ENCODE peak calls at places on chromosomes 16 and 17, in ten cellular contexts. C is astrocyte; T is heart left ventricle; V is endothelial cell; U is activated T-cell treated with anti-CD3 and anti-CD28 coated beads, Interleukin-2, amount 50 U/mL, for 72 hours; F is upper lobe of right lung; G is cardiac muscle cell; M is testis; D is trophoblast cell; S is GM13976. E is an unnamed sample.

GRCh38 chr17:7912927-7913524 is 3.1 kb downstream of the RNF227 start:
- DNase-seq in C (peak), T (no peak), V (peak), U (peak), F (no peak), G (peak), M (peak), D (peak), S (peak), E (peak)

GRCh38 chr17:9658593-9659211 is 13.4 kb downstream of the USP43 start:
- DNase-seq in C (peak), T (no peak), V (no peak), U (no peak), F (no peak), G (no peak), M (no peak), D (no peak), S (no peak), E (no peak)

GRCh38 chr16:53960954-53961616 is 257.1 kb downstream of the FTO start:
- DNase-seq in C (no peak), T (no peak), V (no peak), U (no peak), F (no peak), G (peak), M (no peak), D (no peak), S (no peak), E (peak)

GRCh38 chr17:64129765-64130558 is at the start of gene ERN1:
- DNase-seq in C (peak), T (peak), V (peak), U (peak), F (peak), G (peak), M (peak), D (peak), S (peak), E (peak)

GRCh38 chr16:4532238-4532637 is 6.3 kb downstream of the CDIP1 start:
- DNase-seq in C (no peak), T (no peak), V (no peak), U (no peak), F (no peak), G (no peak), M (no peak), D (no peak), S (no peak), E (no peak)

GRCh38 chr17:50469671-50470305 is 1.1 kb upstream of the CHAD start:
- DNase-seq in C (no peak), T (no peak), V (no peak), U (no peak), F (no peak), G (no peak), M (no peak), D (no peak), S (no peak), E (no peak)

GRCh38 chr16:46695937-46696336 is 6.5 kb downstream of the ORC6 start:
- DNase-seq in C (no peak), T (no peak), V (no peak), U (no peak), F (no peak), G (no peak), M (no peak), D (no peak), S (no peak), E (no peak)

GRCh38 chr17:57436565-57436964 is 180.2 kb downstream of the MSI2 start:
- DNase-seq in C (no peak), T (no peak), V (no peak), U (no peak), F (no peak), G (peak), M (no peak), D (no peak), S (no peak), E (no peak)

GRCh38 chr16:57150682-57151330 is 35.0 kb downstream of the PSME3IP1 start:
- DNase-seq in C (peak), T (no peak), V (no peak), U (no peak), F (no peak), G (no peak), M (peak), D (no peak), S (no peak), E (no peak)

GRCh38 chr17:64687959-64688358 is 25.9 kb upstream of the SMURF2 start:
- DNase-seq in C (peak), T (no peak), V (no peak), U (no peak), F (no peak), G (no peak), M (no peak), D (no peak), S (no peak), E (no peak)

GRCh38 chr17:48335858-48336500 is 94.0 kb downstream of the SKAP1 start:
- DNase-seq in C (peak), T (no peak), V (no peak), U (no peak), F (no peak), G (peak), M (no peak), D (peak), S (peak), E (peak)

GRCh38 chr17:10623786-10624338 is 33.2 kb downstream of the MYH3 start:
- DNase-seq in C (no peak), T (no peak), V (no peak), U (no peak), F (no peak), G (no peak), M (no peak), D (no peak), S (no peak), E (no peak)

GRCh38 chr17:12996357-12996756 is 21.5 kb downstream of the ELAC2 start:
- DNase-seq in C (no peak), T (no peak), V (no peak), U (no peak), F (no peak), G (no peak), M (no peak), D (no peak), S (no peak), E (no peak)

GRCh38 chr16:66970775-66971725 is 10.0 kb downstream of the CES3 start:
- DNase-seq in C (peak), T (no peak), V (no peak), U (no peak), F (no peak), G (no peak), M (no peak), D (no peak), S (no peak), E (no peak)

GRCh38 chr16:83602797-83603735 is 204.7 kb upstream of the HSBP1 start:
- DNase-seq in C (no peak), T (no peak), V (no peak), U (no peak), F (no peak), G (no peak), M (no peak), D (no peak), S (no peak), E (no peak)

GRCh38 chr17:69175812-69176517 is 34.3 kb upstream of the ABCA6 start:
- DNase-seq in C (peak), T (no peak), V (no peak), U (no peak), F (no peak), G (no peak), M (no peak), D (peak), S (no peak), E (no peak)

GRCh38 chr17:65290041-65290440 is 152.9 kb downstream of the RGS9 start:
- DNase-seq in C (no peak), T (no peak), V (no peak), U (no peak), F (no peak), G (no peak), M (no peak), D (peak), S (no peak), E (no peak)

GRCh38 chr17:34822007-34822737 is 139.1 kb downstream of the CCT6B start:
- DNase-seq in C (no peak), T (no peak), V (no peak), U (no peak), F (no peak), G (no peak), M (no peak), D (no peak), S (no peak), E (no peak)

E was measured in retina.